ENCODE peak calls at places on chromosomes 7 and 10, in six cellular contexts. V is cardiac muscle cell; R is CD8-positive, alpha-beta T cell; B is K562; W is neural progenitor cell; S is mammary epithelial cell. C is an unnamed sample. For H3K36me3, the result is how much of the 10 kb centered on the place peaks cover.

GRCh38 chr7:99094369-99094768 is 49.5 kb downstream of the SMURF1 start:
- DNase-seq in V (no peak), R (no peak), B (no peak), W (no peak), S (no peak), C (no peak)

GRCh38 chr7:21580073-21580521 is 37.3 kb downstream of the DNAH11 start:
- DNase-seq in V (peak), R (no peak), B (no peak), W (no peak), S (peak), C (no peak)

GRCh38 chr10:14142631-14143270 is 188.0 kb downstream of the FRMD4A start:
- DNase-seq in V (no peak), R (no peak), B (no peak), W (no peak), S (no peak), C (no peak)

GRCh38 chr10:11150255-11150731 is 132.6 kb downstream of the CELF2 start:
- DNase-seq in V (no peak), R (no peak), B (no peak), W (no peak), S (no peak), C (no peak)

GRCh38 chr10:43461950-43462349 is 25.0 kb downstream of the ZNF487 start:
- DNase-seq in V (peak), R (no peak), B (peak), W (peak), S (peak), C (peak)

GRCh38 chr7:30877010-30877740 is 34.5 kb upstream of the AQP1 start:
- DNase-seq in V (no peak), R (no peak), B (no peak), W (peak), S (no peak), C (no peak)

GRCh38 chr7:51138121-51139085 is 178.2 kb downstream of the COBL start:
- DNase-seq in V (no peak), R (no peak), B (no peak), W (no peak), S (no peak), C (no peak)

GRCh38 chr10:10994360-10994759 is 23.3 kb upstream of the CELF2 start:
- DNase-seq in V (no peak), R (no peak), B (no peak), W (no peak), S (no peak), C (no peak)

GRCh38 chr10:14060320-14061070 is 270.2 kb downstream of the FRMD4A start:
- DNase-seq in V (no peak), R (no peak), B (no peak), W (no peak), S (no peak), C (no peak)

GRCh38 chr7:9026121-9026520 is 592.7 kb downstream of the NXPH1 start:
- DNase-seq in V (no peak), R (no peak), B (no peak), W (no peak), S (no peak), C (no peak)

GRCh38 chr7:154627571-154628290 is 375.2 kb downstream of the PAXIP1 start:
- DNase-seq in V (no peak), R (no peak), B (no peak), W (no peak), S (no peak), C (peak)

GRCh38 chr10:101397140-101397539 is 43.2 kb downstream of the BTRC start:
- DNase-seq in V (peak), R (no peak), B (peak), W (peak), S (peak), C (peak)

GRCh38 chr10:133336131-133337078 is at the start of gene CALY:
- DNase-seq in V (no peak), R (peak), B (peak), W (peak), S (no peak), C (peak)

GRCh38 chr7:127845497-127846214 is 185.6 kb downstream of the LRRC4 start:
- DNase-seq in V (no peak), R (no peak), B (no peak), W (no peak), S (no peak), C (no peak)

GRCh38 chr10:124598196-124598595 is 136.6 kb downstream of the LHPP start:
- DNase-seq in V (no peak), R (no peak), B (no peak), W (no peak), S (no peak), C (no peak)

GRCh38 chr10:52999681-53000080 is 227.1 kb upstream of the MBL2 start:
- DNase-seq in V (no peak), R (no peak), B (no peak), W (no peak), S (no peak), C (no peak)

GRCh38 chr7:87220734-87221215 is 1.2 kb upstream of the TMEM243 start:
- DNase-seq in V (peak), R (no peak), B (no peak), W (peak), S (no peak), C (no peak)

GRCh38 chr7:4269746-4270145 is 412.3 kb upstream of the FOXK1 start:
- DNase-seq in V (no peak), R (no peak), B (no peak), W (no peak), S (no peak), C (no peak)
- TF ChIP-seq CTCF in V (no peak), R (no peak), B (no peak), W (no peak), S (no peak), C (no peak)

GRCh38 chr10:68153473-68154210 is 44.4 kb downstream of the MYPN start:
- DNase-seq in V (peak), R (no peak), B (no peak), W (no peak), S (peak), C (peak)
- H3K4me3 ChIP-seq in V (no peak), R (no peak), B (no peak), W (no peak), S (no peak), C (peak)

GRCh38 chr7:55148571-55148970 is 129.8 kb downstream of the EGFR start:
- DNase-seq in V (no peak), R (no peak), B (no peak), W (no peak), S (no peak), C (no peak)
- H3K36me3 ChIP-seq in V (under half), R (under half), B (under half), W (under half), S (half or more), C (half or more)

DNA sequence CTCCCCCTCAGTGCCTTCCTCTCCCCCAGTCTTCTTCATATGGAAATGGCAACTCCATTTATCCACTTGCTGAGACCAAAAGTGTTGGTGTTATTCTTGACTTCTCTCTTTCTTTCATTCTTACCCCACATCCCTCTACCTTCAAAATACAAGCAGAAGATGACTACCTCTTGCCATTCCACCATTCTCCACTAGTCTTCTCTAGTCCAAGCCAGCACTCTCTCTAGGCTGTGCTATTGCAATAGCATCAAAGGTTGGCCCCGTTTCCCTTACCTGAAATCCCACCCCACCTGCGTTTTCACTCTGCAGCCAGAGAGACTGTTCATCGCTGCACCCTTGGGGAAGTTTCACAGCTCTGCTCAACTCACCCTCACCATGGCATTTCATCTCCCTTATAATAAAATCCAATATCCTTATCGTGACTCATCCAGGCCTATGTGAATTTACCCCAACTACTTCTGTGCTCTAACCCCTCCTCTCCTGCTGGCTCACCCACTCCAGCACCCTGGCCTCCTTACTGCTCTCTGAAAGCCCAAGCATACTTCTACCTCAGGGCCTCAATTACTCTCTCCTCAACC is 109.1 kb downstream of the LSM5 start:
- DNase-seq in V (no peak), R (no peak), B (peak), W (no peak), S (no peak), C (no peak)
- TF ChIP-seq CTCF in V (no peak), R (no peak), B (no peak), W (no peak), S (no peak), C (no peak)

GRCh38 chr10:34811126-34811967 is 3.7 kb downstream of the PARD3 start:
- DNase-seq in V (no peak), R (no peak), B (no peak), W (peak), S (no peak), C (no peak)

GRCh38 chr10:34808789-34809745 is 6.0 kb downstream of the PARD3 start:
- DNase-seq in V (peak), R (no peak), B (no peak), W (peak), S (no peak), C (peak)

GRCh38 chr10:34808336-34808735 is 6.8 kb downstream of the PARD3 start:
- DNase-seq in V (no peak), R (no peak), B (no peak), W (no peak), S (no peak), C (no peak)

GRCh38 chr10:34811968-34812514 is 3.1 kb downstream of the PARD3 start:
- DNase-seq in V (peak), R (no peak), B (no peak), W (no peak), S (no peak), C (no peak)

GRCh38 chr10:34809796-34810195 is 5.3 kb downstream of the PARD3 start:
- DNase-seq in V (no peak), R (no peak), B (no peak), W (no peak), S (no peak), C (no peak)
- H3K4me3 ChIP-seq in V (no peak), R (no peak), B (no peak), W (no peak), S (no peak), C (no peak)

GRCh38 chr10:32929634-32930033 is 28.4 kb downstream of the ITGB1 start:
- DNase-seq in V (no peak), R (no peak), B (no peak), W (no peak), S (peak), C (no peak)
- H3K36me3 ChIP-seq in V (half or more), R (under half), B (half or more), W (under half), S (half or more), C (under half)

C was measured in BE2C.